ENCODE peak calls at places on chromosomes 4 and X, in four cellular contexts. B is DMS 273 treated with DMSO at 0.1 percent for 48 hours, D is smooth muscle cell of the brain vasculature, H is GM20000. K is an unnamed sample.

GRCh38 chr4:47852121-47852520 is 14.3 kb upstream of the CORIN start:
- DNase-seq in B (no peak), H (no peak), D (peak; percentile 59), K (peak; percentile 94)

GRCh38 chr4:3267576-3268394 is 18.8 kb downstream of the MSANTD1 start:
- DNase-seq in B (no peak), D (no peak), H (no peak), K (no peak)

GRCh38 chr4:13912966-13913365 is 285.4 kb upstream of the BOD1L1 start:
- DNase-seq in B (no peak), D (no peak), H (no peak), K (peak; percentile 95)

GRCh38 chrX:95764972-95765451 is 919.6 kb upstream of the DIAPH2 start:
- DNase-seq in B (peak; percentile 45), D (no peak), H (peak; percentile 1), K (peak; percentile 1)

GRCh38 chr4:1208266-1208961 is 36.0 kb upstream of the SPON2 start:
- DNase-seq in B (peak; percentile 42), D (no peak), H (no peak), K (no peak)

GRCh38 chrX:73182502-73183114 is 32.0 kb downstream of the NAP1L2 start:
- DNase-seq in H (no peak), B (no peak), D (no peak), K (no peak)

GRCh38 chrX:17377047-17377692 is 2.2 kb downstream of the NHS start:
- DNase-seq in D (no peak), H (no peak), B (no peak), K (no peak)

GRCh38 chr4:148112231-148112982 is 329.8 kb downstream of the NR3C2 start:
- DNase-seq in H (no peak), B (no peak), D (no peak), K (peak; percentile 89)

GRCh38 chr4:133190098-133190497 is 41.0 kb downstream of the PCDH10 start:
- DNase-seq in B (no peak), D (no peak), H (no peak), K (no peak)

GRCh38 chr4:13331827-13332226 is 152.3 kb downstream of the RAB28 start:
- DNase-seq in D (no peak), H (no peak), B (no peak), K (no peak)

GRCh38 chr4:40576651-40577480 is 52.8 kb downstream of the RBM47 start:
- DNase-seq in D (no peak), B (no peak), H (peak; percentile 59), K (peak; percentile 95)

GRCh38 chr4:148061795-148062194 is 329.9 kb downstream of the ARHGAP10 start:
- DNase-seq in D (no peak), B (no peak), H (no peak), K (no peak)

GRCh38 chrX:6660567-6661252 is 125.8 kb upstream of the VCX3A start:
- DNase-seq in H (no peak), B (no peak), D (no peak), K (no peak)

GRCh38 chr4:105343523-105343931 is 130.3 kb downstream of the PPA2 start:
- DNase-seq in B (no peak), D (no peak), H (no peak), K (peak; percentile 2)

GRCh38 chr4:35461931-35462659 is 782.2 kb downstream of the ARAP2 start:
- DNase-seq in H (no peak), D (no peak), B (no peak), K (no peak)

GRCh38 chr4:71583971-71584370 is 199.9 kb downstream of the GC start:
- DNase-seq in H (no peak), B (no peak), D (no peak), K (no peak)

GRCh38 chr4:10697071-10697470 is 12.5 kb upstream of the CLNK start:
- DNase-seq in D (no peak), B (no peak), H (no peak), K (no peak)

GRCh38 chr4:17128268-17128667 is 229.8 kb upstream of the LDB2 start:
- DNase-seq in B (no peak), H (no peak), D (no peak), K (no peak)

GRCh38 chr4:7013171-7013570 is 30.0 kb upstream of the TADA2B start:
- DNase-seq in H (no peak), B (no peak), D (no peak), K (no peak)

GRCh38 chrX:19825271-19825670 is 62.1 kb downstream of the SH3KBP1 start:
- DNase-seq in H (no peak), D (no peak), B (no peak), K (no peak)

GRCh38 chr4:182189107-182189878 is 53.9 kb upstream of the TENM3 start:
- DNase-seq in H (no peak), B (peak; percentile 50), D (no peak), K (peak; percentile 99)

GRCh38 chr4:46933686-46934085 is 24.6 kb upstream of the COX7B2 start:
- DNase-seq in H (no peak), D (no peak), B (no peak), K (peak; percentile 7)

GRCh38 chrX:47574609-47575325 is 7.5 kb upstream of the TIMP1 start:
- DNase-seq in B (no peak), D (no peak), H (peak; percentile 16), K (no peak)

GRCh38 chrX:108439434-108439883 is at the start of gene COL4A5:
- DNase-seq in H (no peak), B (peak; percentile 74), D (peak; percentile 43), K (peak; percentile 93)

GRCh38 chr4:20639346-20639745 is 60.9 kb upstream of the PACRGL start:
- DNase-seq in H (no peak), B (no peak), D (no peak), K (no peak)

GRCh38 chr4:71814433-71814832 is 30.6 kb upstream of the GC start:
- DNase-seq in D (no peak), H (no peak), B (no peak), K (peak; percentile 2)

GRCh38 chrX:97315939-97316338 is 432.2 kb downstream of the RPA4 start:
- DNase-seq in H (no peak), D (no peak), B (no peak), K (no peak)

GRCh38 chr4:52824270-52824602 is 37.9 kb upstream of the RASL11B start:
- DNase-seq in B (no peak), D (no peak), H (no peak), K (no peak)

GRCh38 chrX:140163376-140164159 is 198.2 kb upstream of the CXorf66 start:
- DNase-seq in B (no peak), D (no peak), H (no peak), K (no peak)

GRCh38 chrX:331145-331771 is 12.7 kb upstream of the GTPBP6 start:
- DNase-seq in B (no peak), H (no peak), D (no peak), K (peak; percentile 30)

GRCh38 chr4:26779674-26780073 is 81.0 kb upstream of the STIM2 start:
- DNase-seq in D (no peak), H (no peak), B (peak; percentile 66), K (peak; percentile 34)

GRCh38 chr4:34170941-34171340 is 2073.4 kb downstream of the ARAP2 start:
- DNase-seq in B (no peak), H (no peak), D (no peak), K (no peak)

GRCh38 chrX:72048515-72049455 is 82.9 kb downstream of the RTL5 start:
- DNase-seq in D (no peak), H (no peak), B (peak; percentile 13), K (no peak)

GRCh38 chr4:87872043-87872442 is 39.3 kb downstream of the MEPE start:
- DNase-seq in B (no peak), D (no peak), H (no peak), K (no peak)

GRCh38 chr4:41575207-41575606 is 37.2 kb downstream of the LIMCH1 start:
- DNase-seq in H (no peak), D (no peak), B (no peak), K (peak; percentile 74)

GRCh38 chrX:75421688-75422087 is 101.1 kb downstream of the ZDHHC15 start:
- DNase-seq in B (no peak), D (no peak), H (no peak), K (no peak)

GRCh38 chrX:115911967-115912366 is 258.6 kb upstream of the AGTR2 start:
- DNase-seq in D (no peak), H (no peak), B (no peak), K (no peak)

GRCh38 chrX:40976971-40977370 is 108.3 kb upstream of the USP9X start:
- DNase-seq in B (no peak), D (no peak), H (no peak), K (peak; percentile 9)